ENCODE peak calls at places on chromosome 5, in five cellular contexts. C is spleen, N is pancreas, W is HCT116, Q is HepG2. L is an unnamed sample. For H3K4me1, the result is how much of the 10 kb centered on the place peaks cover.

GRCh38 chr5:167893271-167893670 is 398.2 kb upstream of the WWC1 start:
- DNase-seq in N (no peak), W (no peak), Q (no peak), C (no peak), L (no peak)

GRCh38 chr5:89315194-89315593 is 432.2 kb upstream of the MEF2C start:
- DNase-seq in Q (no peak), N (no peak), W (no peak), C (no peak), L (peak)

GRCh38 chr5:156402387-156402921 is 75.5 kb downstream of the SGCD start:
- DNase-seq in C (no peak), Q (no peak), W (no peak), N (no peak), L (no peak)

GRCh38 chr5:171405615-171406014 is 13.8 kb upstream of the FGF18 start:
- DNase-seq in N (no peak), W (no peak), Q (no peak), C (no peak), L (no peak)

GRCh38 chr5:140148508-140148907 is 22.8 kb downstream of the IGIP start:
- DNase-seq in C (no peak), Q (peak), N (no peak), W (peak), L (peak)

GRCh38 chr5:57532513-57533497 is 50.2 kb upstream of the ACTBL2 start:
- DNase-seq in C (no peak), Q (no peak), W (no peak), N (no peak), L (no peak)

GRCh38 chr5:159099049-159099760 is 511 bp downstream of the EBF1 start:
- DNase-seq in N (peak), W (no peak), Q (no peak), C (peak), L (peak)

GRCh38 chr5:43396762-43397304 is 15.4 kb downstream of the CCL28 start:
- DNase-seq in W (no peak), Q (no peak), N (peak), C (peak), L (peak)

GRCh38 chr5:67051164-67051563 is 145.4 kb downstream of the CD180 start:
- DNase-seq in Q (no peak), W (no peak), N (no peak), C (no peak), L (peak)

GRCh38 chr5:97554992-97555981 is 372.2 kb upstream of the RIOK2 start:
- DNase-seq in C (no peak), Q (no peak), N (no peak), W (no peak), L (no peak)

GRCh38 chr5:147954971-147955370 is 48.6 kb upstream of the C5orf46 start:
- DNase-seq in W (no peak), C (no peak), Q (no peak), N (no peak), L (no peak)

GRCh38 chr5:120101771-120102170 is 362.3 kb upstream of the PRR16 start:
- DNase-seq in Q (no peak), W (no peak), C (no peak), N (no peak), L (no peak)

GRCh38 chr5:172544371-172545120 is 90.2 kb upstream of the SH3PXD2B start:
- DNase-seq in Q (no peak), W (no peak), N (no peak), C (peak), L (no peak)

GRCh38 chr5:1724822-1725602 is 74.6 kb downstream of the MRPL36 start:
- DNase-seq in Q (no peak), W (no peak), C (no peak), N (peak), L (peak)

GRCh38 chr5:153402550-153402949 is 87.9 kb upstream of the GRIA1 start:
- DNase-seq in W (no peak), N (no peak), C (no peak), Q (no peak), L (no peak)

GRCh38 chr5:10702040-10702629 is 58.9 kb downstream of the DAP start:
- DNase-seq in C (no peak), N (no peak), W (peak), Q (no peak), L (no peak)

GRCh38 chr5:40781843-40782409 is 16.2 kb downstream of the PRKAA1 start:
- DNase-seq in Q (no peak), N (no peak), W (no peak), C (no peak), L (no peak)

GRCh38 chr5:52989025-52989780 is at the start of gene ITGA2:
- DNase-seq in W (peak), Q (peak), N (peak), C (peak), L (peak)

GRCh38 chr5:128498844-128499455 is 39.1 kb downstream of the FBN2 start:
- DNase-seq in N (no peak), Q (no peak), C (no peak), W (peak), L (no peak)

GRCh38 chr5:171845040-171845439 is 59.4 kb downstream of the SMIM23 start:
- DNase-seq in C (no peak), N (no peak), Q (no peak), W (no peak), L (no peak)

GRCh38 chr5:69300537-69301203 is 31.9 kb downstream of the CCDC125 start:
- DNase-seq in C (no peak), N (no peak), W (no peak), Q (no peak), L (peak)

GRCh38 chr5:74516217-74516636 is 124.3 kb downstream of the ENC1 start:
- DNase-seq in C (no peak), Q (peak), N (no peak), W (no peak), L (peak)

GRCh38 chr5:93594591-93595419 is 11.8 kb downstream of the NR2F1 start:
- DNase-seq in W (no peak), Q (no peak), N (no peak), C (no peak), L (no peak)

GRCh38 chr5:28473531-28474107 is 1435.2 kb upstream of the CDH9 start:
- DNase-seq in Q (peak), N (no peak), W (no peak), C (no peak), L (no peak)

GRCh38 chr5:45225571-45226031 is 416.9 kb downstream of the MRPS30 start:
- DNase-seq in C (no peak), W (no peak), Q (no peak), N (peak), L (no peak)

GRCh38 chr5:135447298-135447929 is at the start of gene DCANP1:
- DNase-seq in W (no peak), N (no peak), Q (no peak), C (no peak), L (no peak)

GRCh38 chr5:178323541-178323865 is 90.9 kb upstream of the PHYKPL start:
- DNase-seq in N (no peak), C (no peak), W (no peak), Q (no peak), L (no peak)

GRCh38 chr5:147734839-147735238 is 47.7 kb downstream of the JAKMIP2 start:
- DNase-seq in C (no peak), W (no peak), N (no peak), Q (no peak), L (no peak)

GRCh38 chr5:926416-927171 is 33.9 kb downstream of the TRIP13 start:
- DNase-seq in C (peak), W (no peak), Q (no peak), N (peak), L (no peak)

GRCh38 chr5:140266471-140267200 is 36.3 kb downstream of the PFDN1 start:
- DNase-seq in Q (no peak), W (no peak), N (no peak), C (no peak), L (no peak)

GRCh38 chr5:149782018-149782899 is 52.1 kb downstream of the PPARGC1B start:
- DNase-seq in Q (no peak), C (no peak), N (no peak), W (no peak), L (no peak)

DNA sequence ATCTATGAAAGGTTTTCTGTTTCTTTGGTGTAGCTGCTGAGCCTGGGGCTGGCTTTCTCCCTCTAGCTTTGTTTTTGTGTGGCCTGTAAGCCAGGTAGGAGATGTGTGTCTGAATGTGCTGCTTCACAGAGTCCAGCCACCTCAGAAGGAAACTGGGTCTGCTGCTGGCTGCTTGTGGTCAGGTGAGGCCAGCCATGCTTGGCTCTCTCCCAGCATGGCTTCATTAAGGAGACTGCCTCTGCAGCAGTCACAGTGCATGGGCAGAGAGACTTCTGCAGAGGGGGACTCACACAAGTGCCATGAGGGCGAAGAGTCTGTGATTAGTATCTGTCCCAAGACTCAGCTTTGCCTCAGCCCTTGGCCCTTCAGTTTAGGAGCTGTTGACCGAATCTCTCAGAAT is 50.6 kb downstream of the MAN2A1 start:
- DNase-seq in N (no peak), C (no peak), W (no peak), Q (no peak), L (no peak)
- H3K4me1 ChIP-seq in N (under half), C (under half), W (under half), Q (under half), L (under half)

GRCh38 chr5:107439832-107440231 is 230.9 kb downstream of the EFNA5 start:
- DNase-seq in C (no peak), N (no peak), Q (no peak), W (no peak), L (no peak)

GRCh38 chr5:107442452-107442851 is 228.3 kb downstream of the EFNA5 start:
- DNase-seq in N (no peak), Q (no peak), C (no peak), W (no peak), L (no peak)

GRCh38 chr5:107446972-107447371 is 223.8 kb downstream of the EFNA5 start:
- DNase-seq in N (no peak), C (no peak), Q (no peak), W (no peak), L (no peak)

GRCh38 chr5:107447587-107447986 is 223.2 kb downstream of the EFNA5 start:
- DNase-seq in W (no peak), N (no peak), Q (no peak), C (no peak), L (no peak)

DNA sequence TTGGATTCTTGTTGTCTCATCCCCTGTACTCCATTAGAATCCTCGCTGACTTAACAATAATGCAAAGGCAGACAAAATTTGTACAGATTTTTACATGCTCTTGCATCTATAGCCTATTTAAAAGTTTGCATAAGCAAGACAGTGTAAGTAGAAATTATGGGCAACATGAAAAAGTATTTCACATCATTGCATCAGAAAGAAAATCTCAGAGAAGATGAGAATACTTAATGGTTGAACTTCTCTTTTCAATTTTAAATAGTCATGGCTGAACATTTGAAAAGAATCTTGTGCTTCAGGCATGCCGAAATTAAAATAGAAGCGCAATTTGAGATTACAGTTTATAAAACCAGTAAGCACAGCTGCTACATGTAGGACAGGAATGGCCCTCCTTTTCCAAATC is 226.4 kb downstream of the EFNA5 start:
- DNase-seq in N (no peak), Q (no peak), W (no peak), C (no peak), L (no peak)
- H3K4me1 ChIP-seq in N (under half), Q (under half), W (under half), C (under half), L (under half)

GRCh38 chr5:170353946-170354345 is 35.2 kb downstream of the KCNMB1 start:
- DNase-seq in Q (no peak), W (no peak), N (no peak), C (no peak), L (no peak)

GRCh38 chr5:170360712-170361501 is 28.3 kb downstream of the KCNMB1 start:
- DNase-seq in C (no peak), Q (no peak), W (no peak), N (no peak), L (no peak)

GRCh38 chr5:170355601-170356098 is 33.5 kb downstream of the KCNMB1 start:
- DNase-seq in C (no peak), Q (no peak), W (no peak), N (peak), L (no peak)

GRCh38 chr5:170361600-170361999 is 27.6 kb downstream of the KCNMB1 start:
- DNase-seq in C (no peak), N (no peak), W (no peak), Q (no peak), L (no peak)

DNA sequence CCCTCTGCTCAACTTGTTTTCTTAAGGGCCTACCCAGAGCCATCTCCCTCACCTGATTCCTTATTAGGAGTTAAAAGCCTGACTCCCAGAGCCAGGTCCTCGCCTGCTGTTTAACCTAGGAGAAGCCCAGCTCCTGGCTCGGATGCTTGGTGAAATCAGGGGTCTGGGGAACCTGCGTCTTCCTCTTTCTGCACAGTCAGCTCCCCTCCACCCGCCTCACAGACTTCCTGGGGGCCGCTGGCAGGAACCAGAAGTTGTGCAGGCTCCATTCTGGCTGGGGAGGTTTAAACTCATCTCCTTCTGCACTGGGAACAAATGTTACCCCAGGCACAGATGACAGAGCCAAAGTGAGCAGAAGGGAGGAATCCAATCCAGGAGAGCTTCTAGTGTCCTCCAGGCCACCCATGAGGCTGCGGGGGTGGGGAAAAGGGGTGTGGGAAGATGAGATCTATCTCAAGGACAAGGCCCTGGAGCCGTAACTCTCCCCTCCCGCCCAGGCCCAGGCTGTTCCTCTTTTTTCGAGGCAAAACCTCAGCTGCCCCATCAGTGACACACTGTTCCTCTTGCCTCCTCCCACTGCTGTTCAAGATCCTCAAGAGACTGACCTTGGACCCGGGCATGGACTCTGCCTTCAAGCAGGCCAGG is 31.2 kb downstream of the KCNMB1 start:
- DNase-seq in W (no peak), N (no peak), C (peak), Q (no peak), L (no peak)
- H3K4me1 ChIP-seq in W (under half), N (under half), C (under half), Q (under half), L (under half)

GRCh38 chr5:142935014-142935413 is 164.8 kb downstream of the ARHGAP26 start:
- DNase-seq in N (no peak), C (no peak), W (no peak), Q (no peak), L (no peak)
- H3K4me1 ChIP-seq in N (under half), C (under half), W (under half), Q (under half), L (under half)

GRCh38 chr5:151549713-151550112 is 41.4 kb downstream of the FAT2 start:
- DNase-seq in N (no peak), Q (no peak), C (no peak), W (no peak), L (no peak)

GRCh38 chr5:151553695-151554094 is 37.4 kb downstream of the FAT2 start:
- DNase-seq in W (no peak), N (no peak), C (no peak), Q (no peak), L (no peak)

GRCh38 chr5:151553130-151553670 is 37.9 kb downstream of the FAT2 start:
- DNase-seq in N (no peak), C (no peak), W (no peak), Q (no peak), L (no peak)

GRCh38 chr5:151550146-151550545 is 41.0 kb downstream of the FAT2 start:
- DNase-seq in C (no peak), Q (no peak), N (no peak), W (no peak), L (no peak)

DNA sequence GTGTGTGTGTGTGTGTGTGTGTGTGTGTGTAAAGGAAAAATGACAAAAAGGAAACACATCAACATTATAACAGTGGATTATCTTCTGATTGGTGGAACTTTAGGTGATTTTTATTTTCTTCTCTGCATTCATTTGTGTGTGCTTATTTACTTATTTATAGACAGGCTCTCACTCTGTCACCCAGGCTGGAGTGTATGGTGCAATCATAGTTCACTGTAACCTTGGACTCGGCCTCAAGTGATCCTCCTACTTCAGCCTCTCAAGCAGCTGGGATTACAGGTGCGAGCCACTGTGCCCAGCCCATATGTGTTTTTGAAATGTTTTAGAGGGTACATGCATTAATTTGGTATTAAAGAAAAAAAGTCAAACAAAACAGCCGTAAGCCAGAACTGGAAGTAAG is 39.1 kb downstream of the FAT2 start:
- DNase-seq in W (no peak), C (no peak), N (no peak), Q (no peak), L (no peak)
- H3K4me1 ChIP-seq in W (under half), C (under half), N (under half), Q (under half), L (under half)

L was measured in Caco-2.